ENCODE peak calls at places on chromosomes 12 and 14, in ten cellular contexts. F, W, B, G, O, M, P, R, Z and V are unnamed samples. For H3K4me1, the result is how much of the 10 kb centered on the place peaks cover.

GRCh38 chr14:99807413-99808132 is 14.4 kb downstream of the EML1 start:
- DNase-seq in F (no peak), W (no peak), B (no peak), G (no peak), O (no peak), M (no peak), P (peak), R (no peak), Z (no peak), V (no peak)

GRCh38 chr12:85835810-85836715 is at the start of gene RASSF9:
- DNase-seq in F (peak), W (no peak), B (peak), G (peak), O (peak), M (peak), P (no peak), R (no peak), Z (peak), V (peak)

GRCh38 chr14:87901196-87901595 is 91.8 kb downstream of the GALC start:
- DNase-seq in F (no peak), W (no peak), B (no peak), G (no peak), O (no peak), M (no peak), P (no peak), R (no peak), Z (no peak), V (no peak)

GRCh38 chr14:58298477-58298879 is at the start of gene ARID4A:
- DNase-seq in F (no peak), W (peak), B (no peak), G (peak), O (no peak), M (peak), P (no peak), R (no peak), Z (no peak), V (peak)

GRCh38 chr14:60235440-60235839 is 13.6 kb upstream of the PPM1A start:
- DNase-seq in F (no peak), W (no peak), B (no peak), G (no peak), O (no peak), M (no peak), P (no peak), R (no peak), Z (no peak), V (no peak)

GRCh38 chr12:9615420-9616135 is 7.9 kb upstream of the KLRB1 start:
- DNase-seq in F (no peak), W (no peak), B (no peak), G (no peak), O (no peak), M (no peak), P (no peak), R (no peak), Z (no peak), V (no peak)

GRCh38 chr12:51009038-51009437 is 17.1 kb downstream of the SLC11A2 start:
- DNase-seq in F (no peak), W (peak), B (peak), G (no peak), O (peak), M (peak), P (no peak), R (no peak), Z (no peak), V (no peak)

GRCh38 chr12:19220205-19220604 is 90.7 kb downstream of the PLEKHA5 start:
- DNase-seq in F (peak), W (no peak), B (no peak), G (no peak), O (no peak), M (no peak), P (no peak), R (no peak), Z (no peak), V (no peak)

GRCh38 chr12:132143328-132144071 is 619 bp downstream of the DDX51 start:
- DNase-seq in F (no peak), W (no peak), B (no peak), G (no peak), O (no peak), M (no peak), P (no peak), R (no peak), Z (no peak), V (no peak)

GRCh38 chr12:47366203-47366978 is 286.6 kb upstream of the AMIGO2 start:
- DNase-seq in F (no peak), W (no peak), B (no peak), G (no peak), O (no peak), M (no peak), P (no peak), R (no peak), Z (no peak), V (no peak)

GRCh38 chr12:47361389-47362031 is 281.8 kb upstream of the AMIGO2 start:
- DNase-seq in F (no peak), W (peak), B (no peak), G (peak), O (peak), M (peak), P (no peak), R (no peak), Z (no peak), V (peak)

GRCh38 chr12:47360771-47361388 is 281.1 kb upstream of the AMIGO2 start:
- DNase-seq in F (no peak), W (peak), B (no peak), G (no peak), O (no peak), M (no peak), P (no peak), R (no peak), Z (peak), V (no peak)

GRCh38 chr12:47364251-47364650 is 284.5 kb upstream of the AMIGO2 start:
- DNase-seq in F (no peak), W (no peak), B (no peak), G (no peak), O (no peak), M (no peak), P (no peak), R (no peak), Z (no peak), V (no peak)

DNA sequence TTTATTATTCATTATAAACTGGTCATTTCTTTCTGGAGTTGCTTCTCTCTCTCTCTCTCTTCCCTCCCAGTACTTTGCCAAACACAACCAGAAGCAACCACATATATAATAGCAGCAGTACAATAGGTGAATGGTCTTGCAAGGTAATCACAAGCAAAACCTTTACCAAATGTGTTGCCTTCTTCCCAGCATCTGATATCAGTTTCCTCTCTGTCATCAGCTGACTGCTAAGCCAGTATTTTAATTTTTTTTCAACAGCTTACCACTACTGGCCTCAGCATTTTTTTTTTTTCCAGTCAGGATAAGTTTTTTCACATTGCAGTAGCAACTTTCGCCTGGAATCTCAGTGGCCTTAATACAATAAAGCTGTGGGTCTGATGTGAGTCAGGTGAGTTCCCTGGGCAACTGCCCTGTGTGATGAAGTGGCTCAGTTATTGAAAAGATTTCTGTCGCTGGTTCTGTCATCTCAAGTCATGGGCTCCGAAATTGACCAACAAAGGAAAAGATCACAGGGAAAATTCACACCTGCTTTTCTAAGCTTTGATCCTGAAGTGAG is 282.4 kb upstream of the AMIGO2 start:
- DNase-seq in F (no peak), W (no peak), B (no peak), G (no peak), O (no peak), M (no peak), P (no peak), R (no peak), Z (peak), V (no peak)
- H3K4me1 ChIP-seq in F (under half), W (under half), B (under half), G (under half), O (under half), M (under half), P (under half), R (under half), Z (under half), V (under half)

DNA sequence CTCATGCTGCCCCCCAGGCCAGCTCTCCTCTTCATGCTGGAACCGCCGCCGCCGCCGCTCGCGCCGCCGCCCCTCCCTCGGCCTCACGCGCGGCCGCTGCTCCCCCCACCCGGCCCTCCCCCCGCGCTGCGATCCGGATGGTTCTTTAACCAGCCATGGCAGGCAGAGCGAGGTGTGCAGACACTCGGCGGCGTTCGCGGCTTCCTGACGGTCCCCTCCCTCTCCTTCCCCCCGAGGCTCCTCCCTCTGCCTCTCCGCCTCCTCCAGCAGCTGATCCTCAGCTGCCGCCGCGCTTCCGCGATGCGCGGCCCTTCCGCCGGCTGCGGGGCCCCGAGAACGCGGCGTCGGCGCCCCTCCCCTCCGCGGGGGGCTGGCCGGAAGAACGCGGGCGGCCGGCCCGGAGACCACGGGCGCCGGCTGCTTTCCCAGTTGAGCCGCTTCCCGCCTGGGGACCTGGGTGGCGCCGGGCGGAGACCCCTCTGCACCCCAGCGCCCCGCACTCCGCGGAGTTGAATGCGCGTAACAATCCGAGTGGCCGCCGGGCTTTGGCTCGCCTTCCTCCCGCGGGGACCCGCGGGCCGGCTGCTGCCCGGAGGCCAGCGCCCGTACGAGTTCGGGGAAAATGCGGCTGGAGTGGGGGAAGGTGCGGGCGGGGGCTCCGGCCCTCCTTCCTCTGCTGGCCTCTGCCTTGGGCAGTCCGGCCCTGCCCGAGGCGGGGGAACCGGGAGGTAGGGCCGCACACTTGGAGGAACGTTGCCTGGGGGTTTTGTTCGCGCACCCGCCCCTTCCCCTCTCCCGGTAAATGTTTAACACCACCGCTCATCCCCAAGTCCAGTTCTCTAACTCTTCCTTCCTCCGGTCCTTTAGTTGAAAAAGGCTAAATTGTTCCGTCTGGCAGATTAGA is at the start of gene DCAF5:
- DNase-seq in F (peak), W (peak), B (peak), G (peak), O (peak), M (peak), P (peak), R (peak), Z (peak), V (peak)
- TF ChIP-seq POLR2A in F (no peak), W (peak), B (peak), G (peak), O (peak), M (peak), P (peak), R (peak), Z (peak), V (peak)

GRCh38 chr12:121724930-121725329 is 12.4 kb downstream of the TMEM120B start:
- DNase-seq in F (no peak), W (no peak), B (no peak), G (no peak), O (no peak), M (no peak), P (no peak), R (no peak), Z (peak), V (no peak)
- TF ChIP-seq CTCF in F (no peak), W (no peak), B (no peak), G (no peak), O (no peak), M (no peak), P (no peak), R (no peak), Z (no peak), V (no peak)

GRCh38 chr12:75480469-75480949 is at the start of gene GLIPR1:
- DNase-seq in F (peak), W (peak), B (peak), G (peak), O (peak), M (peak), P (peak), R (no peak), Z (peak), V (peak)
- H3K4me1 ChIP-seq in F (under half), W (under half), B (under half), G (under half), O (half or more), M (under half), P (under half), R (under half), Z (under half), V (under half)